ENCODE peak calls at places on chromosomes 7 and 10, in six cellular contexts. G is SHP77; S is tibial artery; U is SIG-M5; T is CD8-positive, alpha-beta memory T cell; X is endodermal cell. L is an unnamed sample.

GRCh38 chr10:58266003-58266825 is 1.5 kb downstream of the IPMK start:
- DNase-seq in G (no peak), X (no peak), T (no peak), U (peak; percentile 21), S (no peak), L (no peak)

GRCh38 chr7:45663167-45663921 is 89.2 kb downstream of the ADCY1 start:
- DNase-seq in X (peak; percentile 87), G (peak; percentile 1), T (no peak), S (no peak), U (no peak), L (no peak)

GRCh38 chr10:124474502-124475070 is 13.0 kb downstream of the LHPP start:
- DNase-seq in T (no peak), U (no peak), G (no peak), X (peak; percentile 40), S (no peak), L (no peak)

GRCh38 chr10:19412531-19412930 is 363.9 kb downstream of the MALRD1 start:
- DNase-seq in G (peak; percentile 10), U (no peak), X (peak; percentile 49), T (no peak), S (no peak), L (no peak)

GRCh38 chr7:68038621-68039314 is 1042.1 kb downstream of the TYW1 start:
- DNase-seq in U (no peak), S (no peak), T (no peak), G (no peak), X (no peak), L (peak; percentile 1)

GRCh38 chr7:36096460-36097095 is 56.5 kb upstream of the EEPD1 start:
- DNase-seq in T (no peak), S (no peak), U (no peak), X (peak; percentile 58), G (no peak), L (no peak)

GRCh38 chr10:96376483-96376882 is 17.7 kb upstream of the OPALIN start:
- DNase-seq in G (no peak), T (no peak), S (no peak), U (no peak), X (no peak), L (no peak)

GRCh38 chr10:12854988-12855387 is 146.5 kb downstream of the CCDC3 start:
- DNase-seq in T (no peak), S (no peak), U (no peak), G (no peak), X (no peak), L (no peak)

GRCh38 chr7:130458256-130458655 is 17.4 kb upstream of the CEP41 start:
- DNase-seq in U (no peak), X (no peak), G (no peak), S (no peak), T (no peak), L (no peak)

GRCh38 chr10:44962870-44963738 is 3.5 kb downstream of the RASSF4 start:
- DNase-seq in G (peak; percentile 67), X (peak; percentile 76), T (no peak), U (no peak), S (no peak), L (no peak)

GRCh38 chr7:27442446-27442845 is 199.8 kb downstream of the EVX1 start:
- DNase-seq in S (no peak), T (no peak), X (no peak), U (no peak), G (no peak), L (peak; percentile 37)